ENCODE peak calls at places on chromosomes 2 and 18, in nine cellular contexts. O is H1, X is body of pancreas, Y is heart left ventricle, C is IMR-90, H is Peyer's patch, S is HepG2, F is ovary, P is breast epithelium. Q is an unnamed sample.

GRCh38 chr18:2312440-2312839 is 258.9 kb downstream of the METTL4 start:
- DNase-seq in Y (no peak), C (no peak), X (no peak), F (no peak), P (no peak), H (no peak), S (no peak), O (no peak), Q (no peak)

GRCh38 chr18:43236921-43237320 is 40.4 kb downstream of the SYT4 start:
- DNase-seq in O (no peak), H (no peak), S (no peak), F (no peak), C (no peak), Y (no peak), P (no peak), X (no peak), Q (no peak)

GRCh38 chr2:55751966-55752365 is 58.3 kb upstream of the PNPT1 start:
- DNase-seq in H (no peak), F (no peak), S (no peak), P (no peak), C (peak; percentile 29), X (no peak), Y (no peak), O (no peak), Q (no peak)

GRCh38 chr2:130963849-130964793 is 127.4 kb downstream of the ARHGEF4 start:
- DNase-seq in C (no peak), P (no peak), X (no peak), H (no peak), S (no peak), F (peak; percentile 62), O (peak; percentile 83), Y (peak; percentile 24), Q (no peak)

GRCh38 chr2:120741514-120742448 is 6.1 kb downstream of the GLI2 start:
- DNase-seq in F (peak; percentile 64), Y (peak; percentile 48), C (no peak), X (peak; percentile 47), H (no peak), S (no peak), P (no peak), O (peak; percentile 76), Q (peak; percentile 20)

GRCh38 chr18:386950-387349 is 113.6 kb downstream of the COLEC12 start:
- DNase-seq in F (no peak), X (no peak), H (no peak), P (no peak), Y (no peak), C (no peak), O (no peak), S (no peak), Q (no peak)

GRCh38 chr2:241280291-241280690 is 35.2 kb downstream of the HDLBP start:
- DNase-seq in S (no peak), H (no peak), P (no peak), F (no peak), O (no peak), X (no peak), Y (no peak), C (no peak), Q (no peak)

GRCh38 chr2:25419678-25420242 is 78.0 kb upstream of the DNMT3A start:
- DNase-seq in H (peak; percentile 76), O (no peak), C (no peak), Y (no peak), F (no peak), P (no peak), S (no peak), X (no peak), Q (no peak)

GRCh38 chr2:181977661-181978350 is 7.8 kb upstream of the PPP1R1C start:
- DNase-seq in O (no peak), X (no peak), P (no peak), Y (no peak), H (no peak), S (no peak), F (no peak), C (peak; percentile 76), Q (no peak)

GRCh38 chr18:67432806-67433205 is 83.7 kb downstream of the DSEL start:
- DNase-seq in O (no peak), H (no peak), F (no peak), S (no peak), X (no peak), C (peak; percentile 63), P (no peak), Y (no peak), Q (no peak)

GRCh38 chr2:36818542-36818941 is 122.0 kb downstream of the VIT start:
- DNase-seq in H (no peak), F (no peak), S (no peak), C (no peak), O (no peak), P (no peak), X (no peak), Y (no peak), Q (no peak)

GRCh38 chr2:164917296-164917903 is 37.9 kb downstream of the SLC38A11 start:
- DNase-seq in X (peak; percentile 71), O (no peak), C (peak; percentile 36), P (peak; percentile 58), S (peak; percentile 74), Y (peak; percentile 45), F (peak; percentile 69), H (no peak), Q (peak; percentile 72)

GRCh38 chr2:137900421-137901141 is 63.7 kb upstream of the HNMT start:
- DNase-seq in C (no peak), S (no peak), P (no peak), H (no peak), O (no peak), Y (no peak), F (no peak), X (no peak), Q (no peak)

GRCh38 chr2:137893145-137893544 is 71.1 kb upstream of the HNMT start:
- DNase-seq in Y (no peak), O (no peak), X (no peak), F (no peak), C (no peak), H (no peak), P (no peak), S (no peak), Q (no peak)

GRCh38 chr2:137897082-137897481 is 67.2 kb upstream of the HNMT start:
- DNase-seq in O (no peak), C (no peak), X (no peak), P (no peak), F (no peak), H (no peak), S (peak; percentile 71), Y (no peak), Q (no peak)

GRCh38 chr2:137896467-137896866 is 67.8 kb upstream of the HNMT start:
- DNase-seq in X (no peak), P (no peak), F (no peak), C (no peak), O (no peak), S (no peak), H (no peak), Y (no peak), Q (no peak)
- H3K4me3 ChIP-seq in X (no peak overlapping the region), P (no peak overlapping the region), F (no peak overlapping the region), C (no peak overlapping the region), O (no peak overlapping the region), S (no peak overlapping the region), H (no peak overlapping the region), Y (no peak overlapping the region), Q (no peak overlapping the region)

GRCh38 chr18:32550958-32551357 is 80.3 kb upstream of the GAREM1 start:
- DNase-seq in O (no peak), Y (no peak), H (no peak), F (no peak), S (peak; percentile 15), X (no peak), P (no peak), C (no peak), Q (no peak)

GRCh38 chr18:32545631-32546030 is 74.9 kb upstream of the GAREM1 start:
- DNase-seq in P (no peak), S (no peak), Y (no peak), X (no peak), C (no peak), O (no peak), F (no peak), H (no peak), Q (no peak)

GRCh38 chr18:32548688-32549087 is 78.0 kb upstream of the GAREM1 start:
- DNase-seq in S (no peak), H (no peak), Y (no peak), P (no peak), F (no peak), X (no peak), C (no peak), O (no peak), Q (no peak)

GRCh38 chr18:32552421-32553030 is 81.8 kb upstream of the GAREM1 start:
- DNase-seq in H (peak; percentile 34), X (peak; percentile 84), C (peak; percentile 69), Y (peak; percentile 38), F (no peak), P (peak; percentile 56), S (peak; percentile 68), O (peak; percentile 62), Q (peak; percentile 72)

DNA sequence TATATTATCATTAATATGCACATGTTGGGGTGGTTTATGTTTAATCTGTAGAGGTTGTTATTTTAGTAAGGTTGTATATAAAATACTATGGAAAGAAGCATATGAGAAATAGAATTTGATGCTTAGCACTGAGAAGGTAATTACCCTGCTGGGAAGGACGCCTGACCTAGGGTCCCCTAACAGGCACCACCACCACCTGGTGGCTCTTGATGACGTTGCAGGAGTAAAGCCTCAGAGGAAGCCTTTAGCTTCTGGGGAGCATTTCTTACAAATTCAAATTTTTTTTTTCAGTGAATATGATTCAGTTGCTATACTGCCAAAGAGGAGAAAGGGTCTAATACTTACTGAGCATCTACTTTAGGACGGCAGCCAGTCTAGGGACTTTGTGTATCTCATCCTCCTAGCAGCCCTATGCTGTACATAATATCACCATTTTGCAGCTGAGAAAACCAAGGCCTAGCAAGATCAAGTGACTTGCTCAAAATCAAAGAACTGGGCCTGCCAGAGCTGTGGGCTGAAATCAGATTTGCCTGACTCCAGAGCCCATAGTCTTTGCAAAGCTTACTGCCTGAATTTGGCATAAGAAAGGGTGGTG is 78.7 kb upstream of the GAREM1 start:
- DNase-seq in F (peak; percentile 52), H (no peak), Y (peak; percentile 44), O (peak; percentile 58), P (peak; percentile 20), C (peak; percentile 34), S (peak; percentile 39), X (peak; percentile 65), Q (peak; percentile 44)
- H3K27me3 ChIP-seq in F (no peaks in the 10 kb centered on the region), H (no peaks in the 10 kb centered on the region), Y (no peaks in the 10 kb centered on the region), O (no peaks in the 10 kb centered on the region), P (no peaks in the 10 kb centered on the region), C (no peaks in the 10 kb centered on the region), S (no peaks in the 10 kb centered on the region), X (no peaks in the 10 kb centered on the region), Q (no peaks in the 10 kb centered on the region)

GRCh38 chr2:179130560-179130959 is 80.6 kb upstream of the CCDC141 start:
- DNase-seq in F (no peak), X (no peak), H (no peak), S (no peak), O (no peak), P (no peak), Y (no peak), C (no peak), Q (no peak)
- TF ChIP-seq POLR2A in F (no peak), X (no peak), H (no peak), S (no peak), O (no peak), P (no peak), Y (no peak), C (no peak), Q (no peak)

DNA sequence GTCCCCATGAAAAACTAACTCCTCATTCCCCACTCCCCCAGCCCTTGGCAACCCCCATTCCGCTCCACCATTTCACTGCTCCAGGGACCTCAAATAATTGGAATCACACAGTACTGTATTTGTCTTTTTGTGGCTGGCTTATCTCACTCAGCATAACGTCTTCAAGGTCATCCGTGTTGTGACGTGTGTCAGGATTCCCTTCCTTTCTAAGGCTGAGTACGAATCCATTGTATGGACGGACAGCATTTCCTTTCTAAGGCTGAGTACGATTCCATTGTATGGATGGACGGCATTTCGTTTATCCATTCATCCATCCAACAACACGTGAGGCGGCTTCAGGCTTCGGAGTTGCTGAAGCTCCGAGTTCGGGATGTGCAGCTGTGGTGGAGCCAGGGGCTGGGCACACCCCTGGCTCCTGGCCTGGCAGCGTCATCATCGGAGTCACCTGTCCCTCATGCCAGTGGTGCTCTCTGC is 1.2 kb upstream of the ASB1 start:
- DNase-seq in P (no peak), O (no peak), Y (no peak), X (no peak), S (no peak), H (no peak), C (no peak), F (no peak), Q (no peak)
- H3K4me3 ChIP-seq in P (peak overlapping the region; percentile 82), O (peak overlapping the region; percentile 98), Y (peak overlapping the region; percentile 98), X (no peak overlapping the region), S (peak overlapping the region; percentile 94), H (peak overlapping the region; percentile 98), C (no peak overlapping the region), F (peak overlapping the region; percentile 90), Q (no peak overlapping the region)